ENCODE peak calls at places on chromosomes 7 and 10, in six cellular contexts. M is HCT116, J is HepG2, A is GM12878, Y is H1, U is K562. F is an unnamed sample.

GRCh38 chr10:15345450-15345849 is 25.6 kb downstream of the FAM171A1 start:
- DNase-seq in Y (no peak), J (no peak), A (no peak), M (no peak), U (no peak), F (peak; percentile 74)

GRCh38 chr7:54944179-54944578 is 74.6 kb upstream of the EGFR start:
- DNase-seq in A (no peak), M (no peak), J (no peak), U (no peak), Y (no peak), F (no peak)

GRCh38 chr7:3154881-3155494 is 111.3 kb upstream of the CARD11 start:
- DNase-seq in Y (no peak), M (peak; percentile 32), J (peak; percentile 43), U (peak; percentile 43), A (peak; percentile 15), F (peak; percentile 73)

GRCh38 chr7:130642383-130642782 is 26.2 kb downstream of the COPG2 start:
- DNase-seq in U (no peak), J (no peak), Y (no peak), M (no peak), A (no peak), F (no peak)

GRCh38 chr7:81925530-81925929 is 155.7 kb upstream of the HGF start:
- DNase-seq in U (no peak), J (no peak), A (peak; percentile 46), M (no peak), Y (no peak), F (no peak)

GRCh38 chr7:128052404-128052803 is 21.2 kb upstream of the LRRC4 start:
- DNase-seq in A (no peak), Y (no peak), J (no peak), M (no peak), U (no peak), F (no peak)

GRCh38 chr10:132188331-132188730 is 1.6 kb downstream of the DPYSL4 start:
- DNase-seq in Y (no peak), M (no peak), A (no peak), U (no peak), J (no peak), F (no peak)

GRCh38 chr7:45384499-45384898 is 189.7 kb upstream of the ADCY1 start:
- DNase-seq in M (no peak), A (no peak), J (no peak), U (no peak), Y (no peak), F (no peak)

GRCh38 chr10:129710510-129710847 is 243.4 kb downstream of the MGMT start:
- DNase-seq in M (no peak), U (no peak), A (no peak), Y (no peak), J (peak; percentile 5), F (no peak)

GRCh38 chr7:30920584-30921539 is 9.2 kb downstream of the AQP1 start:
- DNase-seq in Y (no peak), U (peak; percentile 63), J (no peak), M (no peak), A (no peak), F (peak; percentile 14)

DNA sequence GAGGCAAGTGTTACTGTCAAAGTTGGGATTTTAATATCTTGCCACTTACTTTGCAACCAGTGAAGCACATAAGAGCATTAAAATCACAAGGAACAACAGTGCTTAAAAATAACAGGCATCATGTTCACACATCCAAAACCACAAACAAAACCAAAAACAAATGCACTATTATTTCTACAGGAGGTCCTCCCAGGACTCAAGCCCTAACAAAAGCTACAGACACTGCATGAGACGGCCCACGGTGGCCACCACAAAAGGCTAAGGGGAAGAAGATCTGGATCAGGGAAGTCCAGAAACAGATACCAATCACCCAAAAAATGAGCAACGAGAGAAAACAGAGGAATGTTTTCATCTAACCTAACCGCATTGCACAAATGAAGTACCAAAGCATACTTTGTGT is 158.4 kb downstream of the ZMYND11 start:
- DNase-seq in J (no peak), A (no peak), Y (no peak), U (no peak), M (no peak), F (no peak)
- H3K9ac ChIP-seq in J (no peak overlapping the region), A (no peak overlapping the region), Y (no peak overlapping the region), U (no peak overlapping the region), M (no peak overlapping the region), F (no peak overlapping the region)

GRCh38 chr10:128066954-128067382 is 59.3 kb downstream of the MKI67 start:
- DNase-seq in J (no peak), U (no peak), A (no peak), Y (no peak), M (no peak), F (no peak)

GRCh38 chr10:128062837-128063563 is 63.2 kb downstream of the MKI67 start:
- DNase-seq in J (no peak), A (peak; percentile 48), U (no peak), Y (no peak), M (no peak), F (no peak)

GRCh38 chr10:128065881-128066534 is 60.2 kb downstream of the MKI67 start:
- DNase-seq in A (no peak), M (no peak), Y (no peak), U (no peak), J (no peak), F (no peak)

GRCh38 chr10:128063736-128064614 is 62.2 kb downstream of the MKI67 start:
- DNase-seq in Y (no peak), U (no peak), J (no peak), A (no peak), M (no peak), F (no peak)

DNA sequence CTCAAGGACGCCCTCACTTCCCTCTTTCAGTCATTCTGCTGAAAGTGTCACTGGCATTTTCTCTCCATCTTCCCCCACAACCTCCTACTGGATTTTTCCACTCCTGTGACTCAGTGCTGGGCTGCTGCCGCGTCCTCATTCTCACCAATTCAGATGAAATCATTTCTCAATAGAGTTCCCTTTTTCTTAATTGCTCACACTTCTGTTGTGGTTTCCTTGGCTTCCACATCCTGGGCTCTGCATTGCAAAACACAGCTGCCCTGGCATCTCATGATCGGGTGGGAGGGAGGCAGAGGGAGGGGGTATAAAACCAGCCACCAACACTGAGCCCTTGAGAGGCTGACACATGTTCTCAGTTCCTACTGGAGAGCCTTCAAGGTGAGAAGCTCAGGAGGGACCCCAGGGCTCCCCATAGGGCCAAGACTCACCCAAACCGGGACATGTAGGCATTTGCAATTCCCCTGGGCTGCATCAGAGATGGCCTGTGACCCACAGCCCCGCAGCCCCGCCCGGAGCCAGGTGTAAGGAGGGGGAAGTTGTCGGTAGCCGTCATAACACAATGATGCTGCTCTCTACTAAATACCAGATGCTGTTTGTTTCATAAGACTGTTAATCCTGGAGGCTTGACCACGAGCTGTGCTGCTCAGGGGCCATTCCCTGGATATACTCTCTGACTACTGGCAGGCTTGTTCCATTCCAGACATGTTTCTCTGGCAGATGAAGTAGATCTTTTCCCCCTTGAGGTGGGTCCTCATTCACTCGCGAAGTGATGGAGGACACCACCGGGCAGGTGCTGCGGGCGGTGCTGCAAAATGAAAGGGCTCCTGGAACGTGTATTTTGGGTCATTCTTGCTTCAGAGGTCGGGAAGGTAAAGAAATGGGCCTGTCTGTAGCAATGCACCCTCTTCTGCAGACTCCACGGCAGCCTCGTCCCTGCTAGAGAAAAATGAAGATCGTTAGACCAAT is 61.3 kb downstream of the MKI67 start:
- DNase-seq in Y (no peak), M (no peak), A (peak; percentile 80), J (no peak), U (no peak), F (no peak)
- TF ChIP-seq POLR2AphosphoS5 in Y (no peak), M (no peak), A (no peak), J (no peak), U (no peak), F (no peak)

DNA sequence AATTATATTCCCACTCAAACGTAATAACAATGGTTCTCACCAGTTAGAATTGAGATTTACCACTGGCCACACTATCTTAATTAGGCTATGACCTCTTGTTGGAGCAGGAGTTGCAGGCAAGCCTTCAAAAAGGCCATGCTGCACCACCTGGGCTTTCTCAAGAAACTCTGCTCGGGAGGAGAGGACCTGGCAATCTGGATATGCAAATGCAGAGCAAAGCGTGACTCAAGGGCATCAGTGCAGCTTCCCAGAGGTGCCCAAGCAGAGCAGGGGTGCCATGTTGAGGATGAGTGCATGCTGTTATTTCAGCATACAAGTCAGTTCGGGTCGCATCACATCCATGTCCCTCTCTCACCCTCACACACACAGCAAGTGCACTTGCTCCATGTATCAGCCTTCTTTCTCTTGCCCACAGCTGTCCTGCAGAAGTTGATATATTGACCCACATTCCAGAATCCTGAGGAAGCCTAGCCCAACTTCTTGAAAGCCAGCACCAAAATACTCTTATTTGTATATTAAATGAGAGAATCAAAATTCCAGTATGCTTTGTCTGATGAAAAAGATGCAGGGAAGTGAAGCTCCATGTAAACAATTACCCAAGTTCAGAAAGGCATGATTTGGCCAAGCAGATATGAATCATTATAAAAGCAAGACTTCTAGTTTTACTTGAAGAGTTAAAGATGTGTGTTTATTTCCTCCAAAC is 55.7 kb upstream of the IL6 start:
- DNase-seq in U (no peak), J (no peak), Y (no peak), M (no peak), A (no peak), F (no peak)
- H3K9ac ChIP-seq in U (no peak overlapping the region), J (no peak overlapping the region), Y (no peak overlapping the region), M (no peak overlapping the region), A (no peak overlapping the region), F (no peak overlapping the region)

GRCh38 chr10:44675086-44675874 is 235.9 kb upstream of the TMEM72 start:
- DNase-seq in Y (no peak), M (no peak), U (no peak), A (no peak), J (no peak), F (no peak)
- TF ChIP-seq POLR2AphosphoS5 in Y (no peak), M (no peak), U (no peak), A (no peak), J (no peak), F (no peak)